ENCODE peak calls at places on chromosomes 5 and 9, in six cellular contexts. A is neuronal stem cell, B is A549, N is DND-41, M is lower lobe of right lung, R is uterus. Z is an unnamed sample.

GRCh38 chr5:59831341-59831989 is 62.1 kb downstream of the PDE4D start:
- DNase-seq in M (no peak), R (no peak), N (no peak), B (no peak), A (no peak), Z (no peak)

GRCh38 chr9:14499976-14500375 is 186.0 kb upstream of the NFIB start:
- DNase-seq in R (no peak), N (no peak), A (no peak), B (no peak), M (no peak), Z (no peak)

GRCh38 chr9:8052991-8053390 is 253.4 kb upstream of the DMAC1 start:
- DNase-seq in N (no peak), B (no peak), M (no peak), A (no peak), R (no peak), Z (no peak)

GRCh38 chr5:169702726-169703481 is 65.8 kb downstream of the DOCK2 start:
- DNase-seq in R (no peak), M (no peak), A (no peak), B (no peak), N (no peak), Z (no peak)

GRCh38 chr9:132169672-132170392 is 8.0 kb downstream of the NTNG2 start:
- DNase-seq in M (peak; percentile 74), B (peak; percentile 58), A (peak; percentile 71), R (no peak), N (peak; percentile 50), Z (peak; percentile 42)

GRCh38 chr5:118580959-118581358 is 407.4 kb downstream of the DTWD2 start:
- DNase-seq in A (no peak), R (no peak), N (no peak), B (no peak), M (no peak), Z (no peak)

GRCh38 chr9:98983295-98984268 is 39.9 kb downstream of the COL15A1 start:
- DNase-seq in A (no peak), R (no peak), B (no peak), M (no peak), N (no peak), Z (no peak)

GRCh38 chr5:95808013-95808685 is 14.4 kb downstream of the GLRX start:
- DNase-seq in M (no peak), A (no peak), B (no peak), R (no peak), N (no peak), Z (no peak)

GRCh38 chr9:113492343-113493079 is 29.0 kb downstream of the RGS3 start:
- DNase-seq in A (no peak), R (no peak), N (no peak), B (no peak), M (no peak), Z (no peak)

GRCh38 chr5:80958611-80959010 is 1.6 kb upstream of the RASGRF2 start:
- DNase-seq in A (no peak), N (no peak), B (no peak), M (no peak), R (no peak), Z (no peak)

GRCh38 chr9:116115731-116116353 is 37.7 kb upstream of the PAPPA start:
- DNase-seq in B (no peak), M (no peak), N (no peak), R (no peak), A (no peak), Z (no peak)

GRCh38 chr9:99169086-99169485 is 52.7 kb downstream of the ALG2 start:
- DNase-seq in R (no peak), A (no peak), B (no peak), M (no peak), N (no peak), Z (no peak)

GRCh38 chr9:125785187-125785840 is 38.1 kb downstream of the PBX3 start:
- DNase-seq in N (no peak), B (no peak), R (no peak), M (no peak), A (no peak), Z (no peak)

GRCh38 chr5:153742071-153742470 is 251.6 kb downstream of the GRIA1 start:
- DNase-seq in M (no peak), B (no peak), N (no peak), R (no peak), A (no peak), Z (no peak)

GRCh38 chr5:168755548-168756093 is 176.5 kb upstream of the PANK3 start:
- DNase-seq in B (no peak), A (no peak), R (no peak), N (no peak), M (no peak), Z (no peak)

GRCh38 chr5:117110548-117110947 is 535.9 kb upstream of the SEMA6A start:
- DNase-seq in M (no peak), R (no peak), B (no peak), N (no peak), A (no peak), Z (no peak)

GRCh38 chr5:40150896-40151295 is 528.8 kb upstream of the PTGER4 start:
- DNase-seq in R (no peak), M (no peak), N (no peak), A (no peak), B (no peak), Z (no peak)

GRCh38 chr9:9032950-9033349 is 1233.4 kb upstream of the DMAC1 start:
- DNase-seq in A (no peak), R (no peak), N (no peak), B (no peak), M (no peak), Z (no peak)

GRCh38 chr9:32411753-32412152 is 27.3 kb downstream of the ACO1 start:
- DNase-seq in A (no peak), B (no peak), M (no peak), N (no peak), R (no peak), Z (no peak)

DNA sequence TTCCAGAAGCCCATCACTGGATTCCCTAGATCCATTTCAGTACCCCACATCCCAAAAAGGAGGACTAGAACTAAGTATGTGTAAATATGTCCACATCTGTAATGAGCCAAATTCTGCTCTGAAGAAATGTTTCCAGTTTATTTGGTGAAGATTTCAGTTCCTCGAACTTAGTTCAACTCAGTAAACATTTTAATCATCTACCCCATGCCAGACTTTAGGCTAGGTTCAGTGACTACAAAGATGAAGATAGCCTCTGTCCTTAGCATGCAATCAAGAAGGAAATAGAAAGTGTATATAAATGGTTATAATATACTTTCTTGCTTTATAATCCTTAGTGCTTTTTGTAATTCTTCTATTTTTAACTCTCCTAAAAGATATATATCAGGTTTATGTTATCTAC is 21.5 kb downstream of the RUSC2 start:
- DNase-seq in M (no peak), A (no peak), R (no peak), B (no peak), N (no peak), Z (no peak)
- H3K27ac ChIP-seq in M (peak overlapping the region; percentile 72), A (no peak overlapping the region), R (peak overlapping the region; percentile 90), B (peak overlapping the region; percentile 95), N (no peak overlapping the region), Z (no peak overlapping the region)

GRCh38 chr9:135087899-135088347 is 455 bp downstream of the OLFM1 start:
- DNase-seq in M (no peak), R (no peak), N (no peak), B (no peak), A (no peak), Z (no peak)

GRCh38 chr9:135086597-135087488 is 625 bp upstream of the OLFM1 start:
- DNase-seq in R (no peak), A (no peak), B (no peak), N (no peak), M (no peak), Z (no peak)

GRCh38 chr9:135088348-135088978 is 995 bp downstream of the OLFM1 start:
- DNase-seq in M (no peak), A (no peak), B (no peak), R (no peak), N (no peak), Z (no peak)

GRCh38 chr9:135085830-135086546 is 1.5 kb upstream of the OLFM1 start:
- DNase-seq in B (peak; percentile 81), N (peak; percentile 38), A (peak; percentile 81), M (peak; percentile 90), R (peak; percentile 67), Z (no peak)

DNA sequence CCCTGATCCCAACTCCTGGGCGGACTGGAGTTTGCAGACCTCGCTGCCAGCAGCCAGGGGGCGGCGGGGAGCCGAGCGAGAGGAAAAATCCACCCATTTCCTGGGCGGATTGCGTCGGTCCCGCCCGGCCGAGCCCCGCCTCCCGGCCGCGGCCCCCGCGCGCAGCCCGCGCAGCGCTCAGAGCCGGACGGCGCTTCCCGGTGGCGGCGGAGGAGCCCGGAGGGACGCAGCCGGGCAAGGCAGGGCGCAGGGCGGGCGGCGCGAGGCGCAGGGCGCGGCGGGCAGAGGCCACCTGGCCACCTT is at the start of gene OLFM1:
- DNase-seq in B (peak; percentile 88), M (peak; percentile 78), A (peak; percentile 72), R (peak; percentile 69), N (no peak), Z (no peak)
- H3K4me3 ChIP-seq in B (peak within 1 kb of the TSS; percentile 53), M (peak within 1 kb of the TSS; percentile 52), A (peak within 1 kb of the TSS; percentile 44), R (peak within 1 kb of the TSS; percentile 11), N (no peak within 1 kb of the TSS), Z (no peak within 1 kb of the TSS)

GRCh38 chr5:103166704-103167103 is 46.6 kb downstream of the PPIP5K2 start:
- DNase-seq in R (no peak), A (no peak), M (no peak), N (no peak), B (no peak), Z (no peak)
- H3K27ac ChIP-seq in R (no peak overlapping the region), A (no peak overlapping the region), M (no peak overlapping the region), N (no peak overlapping the region), B (no peak overlapping the region), Z (no peak overlapping the region)

GRCh38 chr5:141485305-141486055 is 650 bp downstream of the PCDHGC4 start:
- DNase-seq in B (no peak), N (no peak), R (no peak), M (no peak), A (no peak), Z (no peak)
- H3K4me3 ChIP-seq in B (no peak overlapping the region), N (no peak overlapping the region), R (no peak overlapping the region), M (peak overlapping the region; percentile 39), A (peak overlapping the region; percentile 10), Z (no peak overlapping the region)

GRCh38 chr9:75956161-75956560 is 65.7 kb downstream of the PCSK5 start:
- DNase-seq in B (no peak), N (no peak), A (no peak), R (no peak), M (no peak), Z (no peak)
- H3K27ac ChIP-seq in B (no peak overlapping the region), N (no peak overlapping the region), A (no peak overlapping the region), R (no peak overlapping the region), M (no peak overlapping the region), Z (no peak overlapping the region)

Z was measured in CD4-positive, alpha-beta memory T cell.